ENCODE peak calls at places on chromosome 21, in four cellular contexts. Z, J, S and L are unnamed samples.

GRCh38 chr21:31213787-31214186 is 130.3 kb downstream of the TIAM1 start:
- DNase-seq in Z (no peak), J (no peak), S (no peak), L (no peak)

GRCh38 chr21:21200939-21201610 is 202.9 kb downstream of the NCAM2 start:
- DNase-seq in Z (no peak), J (no peak), S (no peak), L (no peak)

GRCh38 chr21:25507522-25507921 is 99.8 kb downstream of the MRPL39 start:
- DNase-seq in Z (no peak), J (no peak), S (no peak), L (no peak)

GRCh38 chr21:24910591-24910990 is 696.7 kb downstream of the MRPL39 start:
- DNase-seq in Z (no peak), J (no peak), S (no peak), L (no peak)

GRCh38 chr21:14452031-14452778 is 69.3 kb upstream of the HSPA13 start:
- DNase-seq in Z (no peak), J (no peak), S (no peak), L (no peak)

GRCh38 chr21:40516336-40516735 is 330.6 kb downstream of the DSCAM start:
- DNase-seq in Z (no peak), J (no peak), S (no peak), L (peak)

GRCh38 chr21:29334717-29335428 is 36.2 kb downstream of the BACH1 start:
- DNase-seq in Z (no peak), J (no peak), S (no peak), L (no peak)

GRCh38 chr21:46159841-46160562 is 4.6 kb upstream of the FTCD start:
- DNase-seq in Z (no peak), J (no peak), S (no peak), L (no peak)

GRCh38 chr21:39137248-39138186 is 45.7 kb downstream of the PSMG1 start:
- DNase-seq in Z (no peak), J (peak), S (no peak), L (peak)

GRCh38 chr21:36512971-36513370 is 33.0 kb upstream of the CLDN14 start:
- DNase-seq in Z (no peak), J (no peak), S (no peak), L (no peak)

GRCh38 chr21:28272272-28272992 is 720.2 kb downstream of the LTN1 start:
- DNase-seq in Z (no peak), J (no peak), S (no peak), L (no peak)

GRCh38 chr21:30206551-30207251 is 9.2 kb downstream of the CLDN8 start:
- DNase-seq in Z (no peak), J (no peak), S (no peak), L (no peak)

GRCh38 chr21:19922122-19922521 is 1076.1 kb upstream of the NCAM2 start:
- DNase-seq in Z (no peak), J (no peak), S (no peak), L (no peak)

GRCh38 chr21:29656504-29657227 is 283.1 kb downstream of the GRIK1 start:
- DNase-seq in Z (no peak), J (no peak), S (no peak), L (no peak)

GRCh38 chr21:15221799-15222386 is 157.1 kb upstream of the NRIP1 start:
- DNase-seq in Z (no peak), J (peak), S (peak), L (peak)

DNA sequence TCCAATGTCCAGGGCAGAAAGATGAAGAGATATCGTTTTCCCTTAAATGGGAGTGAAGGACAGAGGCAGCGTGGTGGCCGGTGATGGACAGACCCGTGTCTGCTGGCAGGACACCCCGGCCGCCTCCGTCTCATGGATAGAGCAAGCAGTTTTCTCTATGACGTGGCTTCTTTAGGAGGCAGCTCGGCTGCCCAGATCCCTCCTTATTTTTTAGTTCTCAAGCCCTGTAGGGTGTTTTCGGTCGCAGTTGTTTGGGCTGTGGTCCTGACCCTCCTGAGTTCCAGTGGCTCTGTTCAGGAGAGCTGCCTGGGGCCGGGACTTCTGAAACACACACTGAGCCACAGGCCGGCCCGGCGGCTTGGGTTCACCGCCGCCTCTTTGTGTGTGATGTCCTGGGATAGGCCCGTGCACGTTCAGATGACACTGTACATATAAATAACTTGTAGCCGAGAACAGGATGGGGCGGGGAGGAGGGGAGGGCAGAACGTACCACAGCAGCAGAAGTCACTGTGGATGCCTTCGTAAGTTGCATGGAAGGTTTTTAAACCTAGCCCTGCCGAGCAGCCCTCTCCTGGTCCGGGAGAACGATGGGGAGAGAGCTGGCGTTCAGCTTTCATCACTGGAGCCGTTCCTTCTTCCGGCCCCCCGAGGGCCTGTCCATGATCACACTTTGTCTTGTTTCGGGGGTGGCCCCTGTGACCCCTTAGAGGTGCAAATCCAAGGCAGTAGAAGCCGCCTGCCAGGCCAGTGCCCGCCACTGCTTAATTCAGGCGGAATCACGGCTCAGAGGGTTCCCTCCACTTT is 65.2 kb downstream of the SIK1 start:
- DNase-seq in Z (peak), J (no peak), S (no peak), L (no peak)
- H3K9ac ChIP-seq in Z (peak), J (no peak), S (no peak), L (peak)

GRCh38 chr21:27034796-27035195 is 67.9 kb upstream of the ADAMTS5 start:
- DNase-seq in Z (no peak), J (no peak), S (no peak), L (no peak)

GRCh38 chr21:27035791-27036190 is 68.9 kb upstream of the ADAMTS5 start:
- DNase-seq in Z (no peak), J (no peak), S (no peak), L (no peak)

GRCh38 chr21:27036736-27037301 is 69.9 kb upstream of the ADAMTS5 start:
- DNase-seq in Z (no peak), J (no peak), S (no peak), L (no peak)

DNA sequence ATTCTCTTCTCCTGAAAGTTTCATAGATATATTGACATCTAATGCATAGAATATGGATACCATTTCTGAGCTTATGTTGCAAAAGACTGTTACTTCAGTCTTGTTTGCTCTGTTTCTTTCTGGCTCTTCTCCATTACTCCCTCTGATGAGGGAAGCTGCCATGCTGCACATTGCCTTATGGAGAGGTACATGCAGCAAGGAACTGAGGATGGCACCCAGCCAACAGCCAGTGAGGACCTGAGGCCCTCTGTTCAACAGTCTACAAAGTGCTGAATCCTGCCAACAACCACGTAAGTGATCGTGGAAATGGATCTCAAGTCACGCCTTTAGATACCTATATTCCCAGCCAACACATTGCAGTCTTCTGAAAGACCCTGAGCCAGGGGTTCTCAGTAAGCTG is 66.6 kb upstream of the ADAMTS5 start:
- DNase-seq in Z (no peak), J (no peak), S (no peak), L (no peak)
- TF ChIP-seq YY1 in Z (no peak), J (no peak), S (no peak), L (no peak)

GRCh38 chr21:45011426-45011825 is 63.0 kb upstream of the ADARB1 start:
- DNase-seq in Z (no peak), J (no peak), S (no peak), L (no peak)

GRCh38 chr21:45011911-45012660 is 62.3 kb upstream of the ADARB1 start:
- DNase-seq in Z (no peak), J (peak), S (peak), L (peak)

GRCh38 chr21:45014747-45015468 is 59.5 kb upstream of the ADARB1 start:
- DNase-seq in Z (no peak), J (no peak), S (no peak), L (no peak)

GRCh38 chr21:45012661-45013270 is 61.6 kb upstream of the ADARB1 start:
- DNase-seq in Z (no peak), J (no peak), S (peak), L (peak)

DNA sequence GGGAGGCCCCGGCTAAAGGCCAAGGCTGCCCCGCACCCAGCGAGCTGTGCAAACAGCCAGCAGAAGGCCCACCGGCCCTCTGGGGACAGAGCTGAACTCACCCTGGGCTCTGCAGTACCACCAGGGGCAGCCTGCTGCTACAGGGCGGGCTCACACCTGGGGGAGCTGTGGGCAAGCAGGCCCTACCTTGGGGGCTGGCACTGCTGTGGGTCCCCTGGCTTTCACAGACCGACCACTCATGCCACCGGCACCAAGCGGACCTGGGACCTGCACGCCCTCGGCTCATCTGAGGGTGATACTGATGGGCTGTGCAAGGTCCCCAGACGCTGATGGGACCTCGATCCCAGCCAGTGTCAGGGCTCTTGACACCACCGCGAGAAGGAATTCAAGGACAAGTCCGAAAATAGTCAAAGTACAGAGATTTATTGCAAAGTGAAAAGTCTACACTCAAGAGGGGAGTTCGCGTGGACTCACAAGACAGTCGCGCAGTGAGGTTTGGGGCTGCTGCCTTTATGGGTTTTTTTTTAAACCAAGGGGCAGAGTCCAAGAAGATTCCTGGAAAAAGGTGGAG is 61.0 kb upstream of the ADARB1 start:
- DNase-seq in Z (no peak), J (peak), S (no peak), L (no peak)
- TF ChIP-seq SUZ12 in Z (no peak), J (no peak), S (no peak), L (no peak)

DNA sequence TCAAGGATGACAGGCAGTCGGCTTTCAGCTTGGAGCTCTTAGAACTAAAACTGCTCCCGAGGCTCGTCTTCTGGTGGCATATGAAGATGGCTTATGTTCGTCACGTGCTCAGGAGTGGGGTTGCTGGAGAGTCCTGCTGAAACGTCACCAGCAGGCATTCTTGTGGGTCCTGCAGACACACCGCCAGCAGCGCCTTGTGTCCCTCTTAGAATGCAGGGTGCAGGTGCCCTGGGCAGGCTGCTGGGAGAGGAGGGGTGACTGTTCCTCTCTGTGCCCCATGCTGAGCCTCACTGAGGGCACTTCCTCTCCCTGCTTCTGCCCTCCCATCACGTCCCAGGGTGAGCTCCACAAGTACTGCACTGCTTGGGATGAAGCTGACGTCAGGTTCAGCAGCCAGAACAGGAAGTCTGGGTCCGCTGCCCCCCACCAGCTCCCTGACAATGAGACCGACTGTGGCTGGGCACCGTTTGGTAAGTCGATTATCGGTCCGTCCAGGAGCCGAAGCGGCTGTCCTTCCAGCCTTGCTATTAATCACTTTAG is 20.8 kb downstream of the SLC37A1 start:
- DNase-seq in Z (no peak), J (no peak), S (no peak), L (no peak)
- H3K9ac ChIP-seq in Z (peak), J (no peak), S (no peak), L (no peak)

GRCh38 chr21:16330340-16331319 is 600.8 kb downstream of the USP25 start:
- DNase-seq in Z (no peak), J (peak), S (no peak), L (peak)
- TF ChIP-seq YY1 in Z (no peak), J (no peak), S (no peak), L (no peak)

DNA sequence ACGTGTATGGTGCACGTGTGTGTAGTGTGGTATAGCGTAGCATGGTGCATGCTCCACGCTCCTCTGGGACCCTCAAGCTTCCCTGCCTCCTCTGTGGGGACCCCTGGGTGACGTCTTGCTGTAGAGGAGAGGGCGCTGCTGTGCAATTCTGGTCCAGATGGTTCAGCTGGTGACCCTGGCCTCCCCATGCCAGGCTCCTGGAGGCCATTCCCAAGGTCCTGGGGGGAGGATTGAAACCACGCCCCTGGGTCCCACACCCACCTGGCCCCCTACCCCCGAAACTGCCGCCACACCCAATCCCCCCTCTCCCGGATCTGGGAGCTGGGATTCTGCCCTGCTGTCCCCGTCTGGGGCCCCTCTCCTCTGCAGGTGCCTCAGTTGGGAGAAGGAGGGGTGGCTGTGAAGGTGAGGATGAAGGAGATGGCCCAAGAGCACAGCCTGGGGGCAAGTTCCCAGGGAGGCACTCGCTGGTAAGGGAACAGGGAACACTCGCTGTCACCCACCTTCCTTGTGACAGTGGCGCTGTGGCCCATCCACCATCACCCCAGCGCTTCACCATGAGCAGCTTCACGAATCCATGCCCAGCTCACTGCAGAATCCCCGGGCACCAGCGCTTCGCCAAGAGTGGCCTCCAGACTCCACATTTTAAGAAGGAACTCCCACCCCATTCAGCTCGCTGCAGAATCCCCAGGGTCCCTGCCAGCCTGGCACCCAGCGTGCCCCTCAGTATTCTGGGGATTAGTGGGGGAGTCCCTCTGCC is 38.0 kb downstream of the WDR4 start:
- DNase-seq in Z (no peak), J (no peak), S (no peak), L (no peak)
- TF ChIP-seq SUZ12 in Z (no peak), J (no peak), S (no peak), L (no peak)

DNA sequence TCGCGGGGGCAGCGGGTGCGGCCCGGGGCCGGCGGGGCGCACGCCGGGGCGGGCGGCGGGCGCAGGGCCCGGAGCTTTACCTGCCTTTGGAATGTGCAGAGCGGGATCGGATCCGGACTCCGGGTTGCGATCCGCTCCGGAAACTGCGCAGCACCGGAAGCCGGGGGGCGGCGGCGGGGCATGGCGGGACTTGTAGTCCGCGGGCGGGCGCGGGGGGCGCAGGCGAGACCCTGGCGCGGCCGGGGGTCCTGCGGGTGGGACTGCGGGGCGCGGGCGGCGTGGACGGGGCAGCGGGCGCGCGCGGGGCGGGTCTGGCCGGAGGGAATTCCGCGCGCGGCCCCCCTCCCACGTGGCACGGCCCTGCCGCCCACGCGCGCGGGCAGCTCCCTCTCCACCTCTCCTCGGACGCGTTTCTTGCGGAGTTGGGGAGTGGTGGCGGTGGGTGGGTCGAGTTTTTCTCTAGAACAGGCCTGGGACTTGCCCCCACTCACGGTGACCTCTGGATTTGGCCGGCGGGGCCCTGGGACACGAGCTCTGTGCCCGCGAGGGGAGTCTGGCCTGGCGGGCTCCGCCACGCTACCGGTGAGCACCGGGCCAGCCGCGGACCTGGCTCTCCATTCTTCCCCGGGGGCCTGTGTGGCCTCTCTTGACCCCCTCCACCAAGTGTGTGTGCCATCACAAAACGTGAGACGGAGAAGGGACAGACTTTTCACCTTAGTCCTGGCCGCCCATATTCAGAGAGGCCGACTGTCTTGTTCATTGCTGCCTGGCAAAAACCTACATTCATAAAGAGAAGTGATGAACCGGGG is at the start of gene PRDM15:
- DNase-seq in Z (no peak), J (peak), S (no peak), L (peak)
- H3K9ac ChIP-seq in Z (peak), J (peak), S (peak), L (peak)

GRCh38 chr21:37565530-37566223 is 199.1 kb downstream of the DYRK1A start:
- DNase-seq in Z (no peak), J (peak), S (no peak), L (no peak)
- TF ChIP-seq YY1 in Z (no peak), J (no peak), S (no peak), L (no peak)

GRCh38 chr21:34185051-34185750 is 111.8 kb downstream of the MRPS6 start:
- DNase-seq in Z (no peak), J (no peak), S (no peak), L (no peak)
- TF ChIP-seq SUZ12 in Z (no peak), J (no peak), S (no peak), L (no peak)

DNA sequence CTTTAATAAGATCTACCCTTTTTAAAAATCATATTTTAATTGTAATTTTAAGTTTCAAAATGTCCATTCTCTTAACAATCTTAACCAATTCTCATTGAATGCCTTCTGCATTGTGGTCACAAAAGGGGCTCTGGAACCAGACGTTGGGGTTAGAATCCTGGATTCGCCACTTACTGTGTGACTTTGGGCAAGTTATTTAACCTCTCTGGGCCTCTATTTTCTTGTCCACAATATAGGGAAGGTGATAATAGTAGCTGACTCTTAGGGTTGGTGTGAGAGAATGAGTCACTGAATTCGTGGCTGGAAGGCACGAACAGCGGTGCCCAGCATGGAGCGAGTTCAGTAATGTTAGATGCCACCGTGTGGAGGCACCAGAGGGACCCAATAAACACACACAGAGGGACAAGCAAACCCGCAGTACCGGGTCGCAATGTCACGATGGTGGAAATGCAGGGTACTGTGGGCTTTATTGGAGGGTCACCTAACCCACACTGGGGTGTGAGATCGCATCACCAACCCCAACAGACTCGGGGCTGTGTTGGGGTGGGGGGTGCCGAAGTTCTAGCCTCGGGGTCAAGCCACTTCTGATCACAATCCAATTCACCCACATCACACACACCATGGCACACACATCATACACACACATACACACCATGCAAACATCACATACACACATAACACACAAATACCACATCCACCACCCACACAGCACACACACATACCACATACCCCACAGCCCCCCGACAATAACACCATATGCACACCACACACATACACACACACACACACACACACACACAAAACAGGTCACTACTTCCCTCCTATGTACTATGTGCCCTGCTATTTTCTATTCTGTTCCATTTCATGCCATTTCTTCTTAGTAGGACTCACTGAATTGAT is 27.0 kb upstream of the IFNAR2 start:
- DNase-seq in Z (no peak), J (no peak), S (no peak), L (no peak)
- H3K9ac ChIP-seq in Z (no peak), J (no peak), S (no peak), L (no peak)